ENCODE peak calls at places on chromosome 15, in eight cellular contexts. H, K, R, U, V, M, A and Z are unnamed samples.

GRCh38 chr15:69573815-69574472 is 121.3 kb downstream of the RPLP1 start:
- DNase-seq in H (no peak), K (no peak), R (no peak), U (peak), V (no peak), M (no peak), A (no peak), Z (no peak)

GRCh38 chr15:28096411-28096719 is 2.8 kb downstream of the OCA2 start:
- DNase-seq in H (no peak), K (no peak), R (no peak), U (no peak), V (no peak), M (no peak), A (no peak), Z (no peak)

GRCh38 chr15:77564933-77565332 is 67.8 kb downstream of the LINGO1 start:
- DNase-seq in H (no peak), K (no peak), R (no peak), U (no peak), V (no peak), M (no peak), A (no peak), Z (no peak)

GRCh38 chr15:92079647-92080255 is 226.2 kb downstream of the SLCO3A1 start:
- DNase-seq in H (no peak), K (no peak), R (no peak), U (no peak), V (no peak), M (no peak), A (no peak), Z (no peak)

GRCh38 chr15:56763496-56763895 is 30.2 kb upstream of the ZNF280D start:
- DNase-seq in H (no peak), K (no peak), R (no peak), U (no peak), V (no peak), M (no peak), A (no peak), Z (no peak)

GRCh38 chr15:53869044-53869805 is 109.0 kb upstream of the UNC13C start:
- DNase-seq in H (no peak), K (no peak), R (peak), U (no peak), V (no peak), M (no peak), A (peak), Z (no peak)

GRCh38 chr15:80034633-80035032 is 24.8 kb upstream of the ZFAND6 start:
- DNase-seq in H (no peak), K (no peak), R (no peak), U (no peak), V (no peak), M (no peak), A (no peak), Z (no peak)

GRCh38 chr15:77473328-77473727 is 52.6 kb downstream of the HMG20A start:
- DNase-seq in H (no peak), K (no peak), R (no peak), U (no peak), V (no peak), M (no peak), A (no peak), Z (no peak)

GRCh38 chr15:63909819-63910437 is 76.2 kb upstream of the HERC1 start:
- DNase-seq in H (no peak), K (no peak), R (peak), U (no peak), V (no peak), M (no peak), A (no peak), Z (no peak)

GRCh38 chr15:50227076-50227475 is 38.5 kb downstream of the HDC start:
- DNase-seq in H (no peak), K (no peak), R (no peak), U (no peak), V (no peak), M (no peak), A (no peak), Z (no peak)

GRCh38 chr15:33068007-33068441 is 126.5 kb downstream of the FMN1 start:
- DNase-seq in H (peak), K (no peak), R (no peak), U (peak), V (peak), M (no peak), A (peak), Z (peak)

GRCh38 chr15:69556344-69556743 is 103.7 kb downstream of the RPLP1 start:
- DNase-seq in H (no peak), K (no peak), R (no peak), U (no peak), V (no peak), M (no peak), A (no peak), Z (no peak)

GRCh38 chr15:68425428-68426060 is 6.4 kb downstream of the ITGA11 start:
- DNase-seq in H (no peak), K (no peak), R (no peak), U (peak), V (no peak), M (no peak), A (no peak), Z (no peak)

GRCh38 chr15:29124581-29125381 is 144.8 kb downstream of the NSMCE3 start:
- DNase-seq in H (no peak), K (no peak), R (peak), U (peak), V (no peak), M (no peak), A (peak), Z (no peak)

GRCh38 chr15:88882745-88883144 is 12.6 kb downstream of the HAPLN3 start:
- DNase-seq in H (no peak), K (no peak), R (no peak), U (no peak), V (no peak), M (no peak), A (no peak), Z (no peak)

GRCh38 chr15:49984436-49984835 is 134.6 kb downstream of the ATP8B4 start:
- DNase-seq in H (no peak), K (no peak), R (no peak), U (no peak), V (no peak), M (no peak), A (no peak), Z (no peak)

GRCh38 chr15:40263036-40263754 is 19.7 kb downstream of the ANKRD63 start:
- DNase-seq in H (no peak), K (no peak), R (no peak), U (no peak), V (peak), M (no peak), A (no peak), Z (no peak)

GRCh38 chr15:63136742-63137141 is 15.1 kb downstream of the LACTB start:
- DNase-seq in H (no peak), K (no peak), R (no peak), U (no peak), V (no peak), M (no peak), A (no peak), Z (no peak)

GRCh38 chr15:68633181-68634121 is 54.7 kb downstream of the CORO2B start:
- DNase-seq in H (peak), K (no peak), R (peak), U (no peak), V (no peak), M (no peak), A (no peak), Z (no peak)

GRCh38 chr15:67164401-67164791 is 90.1 kb downstream of the AAGAB start:
- DNase-seq in H (no peak), K (no peak), R (no peak), U (peak), V (no peak), M (no peak), A (no peak), Z (no peak)

GRCh38 chr15:99248000-99248727 is 1.2 kb downstream of the TTC23 start:
- DNase-seq in H (no peak), K (no peak), R (no peak), U (no peak), V (no peak), M (no peak), A (peak), Z (no peak)

GRCh38 chr15:26091184-26091583 is 228.1 kb upstream of the ATP10A start:
- DNase-seq in H (no peak), K (no peak), R (no peak), U (no peak), V (no peak), M (no peak), A (no peak), Z (no peak)

GRCh38 chr15:94348084-94348483 is 116.7 kb downstream of the MCTP2 start:
- DNase-seq in H (no peak), K (no peak), R (no peak), U (no peak), V (no peak), M (no peak), A (no peak), Z (no peak)

GRCh38 chr15:60514261-60514881 is 35.4 kb upstream of the ICE2 start:
- DNase-seq in H (no peak), K (no peak), R (no peak), U (no peak), V (no peak), M (no peak), A (no peak), Z (no peak)

GRCh38 chr15:66564136-66565041 is 1.4 kb downstream of the LCTL start:
- DNase-seq in H (no peak), K (no peak), R (no peak), U (no peak), V (no peak), M (no peak), A (no peak), Z (no peak)

GRCh38 chr15:31397851-31398661 is 71.4 kb downstream of the KLF13 start:
- DNase-seq in H (peak), K (no peak), R (peak), U (peak), V (no peak), M (no peak), A (no peak), Z (peak)

GRCh38 chr15:58701376-58701775 is 48.1 kb downstream of the ADAM10 start:
- DNase-seq in H (no peak), K (no peak), R (no peak), U (no peak), V (no peak), M (no peak), A (no peak), Z (no peak)

GRCh38 chr15:83973816-83974215 is 261.8 kb upstream of the GOLGA6L4 start:
- DNase-seq in H (no peak), K (no peak), R (no peak), U (no peak), V (no peak), M (peak), A (no peak), Z (no peak)

GRCh38 chr15:36658321-36658720 is 78.9 kb downstream of the CDIN1 start:
- DNase-seq in H (no peak), K (no peak), R (no peak), U (no peak), V (no peak), M (no peak), A (no peak), Z (no peak)

GRCh38 chr15:44550256-44550655 is 13.3 kb downstream of the EIF3J start:
- DNase-seq in H (no peak), K (no peak), R (no peak), U (no peak), V (no peak), M (peak), A (no peak), Z (no peak)

GRCh38 chr15:89647191-89647851 is 7.9 kb downstream of the KIF7 start:
- DNase-seq in H (peak), K (peak), R (peak), U (peak), V (peak), M (peak), A (peak), Z (peak)

GRCh38 chr15:41485226-41485625 is 8.4 kb upstream of the ITPKA start:
- DNase-seq in H (no peak), K (no peak), R (no peak), U (peak), V (no peak), M (no peak), A (no peak), Z (no peak)

GRCh38 chr15:41936649-41937567 is 35.4 kb downstream of the EHD4 start:
- DNase-seq in H (no peak), K (no peak), R (no peak), U (no peak), V (peak), M (peak), A (no peak), Z (no peak)

GRCh38 chr15:98207928-98208327 is 247.4 kb downstream of the ARRDC4 start:
- DNase-seq in H (no peak), K (no peak), R (no peak), U (no peak), V (no peak), M (no peak), A (no peak), Z (no peak)

DNA sequence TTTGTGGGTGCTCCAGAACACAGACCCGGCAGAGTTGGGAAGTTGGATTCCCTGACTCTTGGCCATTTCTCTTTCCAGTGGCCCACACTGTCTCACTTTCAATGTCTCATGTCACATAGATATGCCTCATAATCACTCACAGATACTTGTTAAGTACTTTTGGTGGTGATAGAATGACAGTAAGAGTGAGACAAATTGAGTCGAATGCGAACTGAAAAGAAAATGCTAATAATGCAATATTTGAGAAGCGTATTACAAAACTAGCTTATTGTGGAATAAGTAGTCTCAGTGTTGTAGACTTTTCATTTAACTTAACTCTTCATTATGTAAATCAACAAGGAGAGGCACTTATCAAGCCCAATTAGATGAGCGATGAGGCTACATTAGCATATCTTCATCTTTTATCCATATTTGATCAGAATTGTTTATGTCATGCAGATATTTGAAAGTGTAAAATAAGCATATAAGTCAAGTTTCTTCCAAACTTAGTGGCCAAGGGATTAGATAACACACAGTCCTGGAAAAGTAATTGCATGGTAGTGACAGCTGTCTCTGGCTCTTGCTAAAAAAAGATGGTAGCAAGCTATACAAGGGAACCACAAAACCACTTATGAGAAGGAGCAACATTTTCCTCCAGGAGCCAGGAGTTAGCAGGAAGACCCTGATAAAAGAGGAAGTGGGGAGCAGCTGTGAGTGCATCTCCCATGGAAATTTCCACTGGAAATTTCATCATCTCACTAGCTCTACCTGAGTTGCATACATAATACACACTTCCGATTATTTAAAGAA is 243.6 kb downstream of the ARRDC4 start:
- DNase-seq in H (no peak), K (no peak), R (no peak), U (no peak), V (no peak), M (no peak), A (no peak), Z (no peak)
- H3K4me3 ChIP-seq in H (no peak), K (no peak), R (no peak), U (no peak), V (no peak), M (no peak), A (no peak), Z (no peak)

GRCh38 chr15:85394552-85395333 is 14.3 kb downstream of the AKAP13 start:
- DNase-seq in H (no peak), K (no peak), R (no peak), U (no peak), V (no peak), M (no peak), A (no peak), Z (no peak)
- H3K4me3 ChIP-seq in H (no peak), K (no peak), R (no peak), U (no peak), V (no peak), M (no peak), A (no peak), Z (no peak)

DNA sequence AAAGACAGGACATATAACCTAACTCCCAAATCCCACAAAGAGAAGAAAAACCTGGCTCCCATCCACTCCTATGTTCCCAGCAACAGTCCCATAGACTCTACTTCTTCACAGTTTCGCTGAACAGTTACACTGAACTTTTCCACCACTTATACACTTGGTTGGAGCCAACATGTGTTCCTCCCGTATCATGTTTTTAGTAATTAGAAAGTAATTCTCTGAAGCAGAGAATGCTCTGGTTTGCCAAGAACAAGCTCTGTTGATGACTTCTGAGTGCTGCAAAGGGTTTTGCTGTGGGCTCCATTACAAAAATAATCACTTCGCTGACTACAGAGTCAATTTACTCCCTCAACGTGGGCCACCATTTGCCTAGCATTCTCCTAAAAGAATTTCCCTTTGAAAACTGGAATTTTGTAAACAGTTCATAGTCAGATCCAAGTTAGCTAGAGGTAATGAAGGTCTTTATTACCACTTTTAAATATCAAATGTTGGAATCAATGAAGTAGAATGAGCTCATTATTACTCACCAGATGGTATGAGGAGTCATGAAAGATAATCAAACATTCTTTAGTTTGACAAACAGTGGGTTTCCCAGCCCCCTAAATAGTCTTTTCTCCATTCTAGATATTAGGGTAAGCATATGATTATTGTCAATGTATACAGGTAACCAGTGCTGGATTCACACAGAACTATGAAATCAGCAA is 455.8 kb upstream of the THBS1 start:
- DNase-seq in H (no peak), K (no peak), R (no peak), U (no peak), V (no peak), M (no peak), A (no peak), Z (no peak)
- H3K4me3 ChIP-seq in H (no peak), K (no peak), R (no peak), U (no peak), V (no peak), M (no peak), A (no peak), Z (no peak)

GRCh38 chr15:100569406-100569805 is 32.6 kb downstream of the LINS1 start:
- DNase-seq in H (no peak), K (no peak), R (no peak), U (no peak), V (no peak), M (no peak), A (no peak), Z (no peak)
- H3K4me3 ChIP-seq in H (no peak), K (no peak), R (no peak), U (no peak), V (no peak), M (no peak), A (no peak), Z (no peak)

GRCh38 chr15:24957691-24958090 is 2.9 kb downstream of the SNRPN start:
- DNase-seq in H (no peak), K (no peak), R (no peak), U (no peak), V (no peak), M (no peak), A (peak), Z (no peak)
- H3K4me3 ChIP-seq in H (peak), K (peak), R (no peak), U (no peak), V (no peak), M (no peak), A (peak), Z (peak)

GRCh38 chr15:75335705-75336355 is at the start of gene COMMD4:
- DNase-seq in H (peak), K (peak), R (peak), U (peak), V (peak), M (peak), A (peak), Z (peak)

GRCh38 chr15:75329571-75329970 is 6.3 kb upstream of the COMMD4 start:
- DNase-seq in H (no peak), K (no peak), R (no peak), U (peak), V (no peak), M (no peak), A (no peak), Z (no peak)

GRCh38 chr15:75339531-75340240 is 3.8 kb downstream of the COMMD4 start:
- DNase-seq in H (no peak), K (no peak), R (no peak), U (peak), V (no peak), M (no peak), A (no peak), Z (no peak)

GRCh38 chr15:75338661-75339240 is 2.9 kb downstream of the COMMD4 start:
- DNase-seq in H (no peak), K (no peak), R (no peak), U (peak), V (no peak), M (no peak), A (no peak), Z (no peak)

GRCh38 chr15:75335313-75335704 is 554 bp upstream of the COMMD4 start:
- DNase-seq in H (no peak), K (no peak), R (no peak), U (no peak), V (no peak), M (no peak), A (no peak), Z (no peak)
- H3K4me3 ChIP-seq in H (peak), K (peak), R (peak), U (peak), V (no peak), M (peak), A (peak), Z (peak)